ENCODE peak calls at places on chromosomes 13 and 19, in nine cellular contexts. Y, U, A, T, Z, O, K, B and C are unnamed samples.

GRCh38 chr19:16168465-16169081 is 4.8 kb downstream of the CIB3 start:
- DNase-seq in Y (no peak), U (no peak), A (no peak), T (no peak), Z (no peak), O (no peak), K (no peak), B (peak), C (no peak)

GRCh38 chr13:105363747-105364177 is 1171.7 kb downstream of the EFNB2 start:
- DNase-seq in Y (peak), U (no peak), A (no peak), T (no peak), Z (no peak), O (no peak), K (no peak), B (no peak), C (no peak)

GRCh38 chr19:31350693-31351211 is 1.5 kb upstream of the TSHZ3 start:
- DNase-seq in Y (peak), U (peak), A (no peak), T (peak), Z (peak), O (peak), K (no peak), B (peak), C (no peak)

GRCh38 chr13:106573855-106574254 is 5.9 kb upstream of the ARGLU1 start:
- DNase-seq in Y (no peak), U (peak), A (peak), T (peak), Z (no peak), O (no peak), K (no peak), B (no peak), C (no peak)

GRCh38 chr19:27580906-27581305 is 1632.0 kb downstream of the UQCRFS1 start:
- DNase-seq in Y (no peak), U (no peak), A (no peak), T (no peak), Z (no peak), O (no peak), K (no peak), B (no peak), C (no peak)

GRCh38 chr13:81929988-81930387 is 1589.1 kb upstream of the SPRY2 start:
- DNase-seq in Y (peak), U (no peak), A (no peak), T (no peak), Z (no peak), O (no peak), K (peak), B (no peak), C (no peak)

GRCh38 chr13:62702502-62702901 is 1286.9 kb upstream of the PCDH20 start:
- DNase-seq in Y (peak), U (no peak), A (no peak), T (no peak), Z (no peak), O (no peak), K (no peak), B (no peak), C (no peak)

GRCh38 chr19:49475995-49476880 is 2.2 kb downstream of the FLT3LG start:
- DNase-seq in Y (peak), U (no peak), A (peak), T (no peak), Z (peak), O (peak), K (no peak), B (peak), C (peak)

GRCh38 chr19:29415507-29415906 is 110.3 kb upstream of the VSTM2B start:
- DNase-seq in Y (no peak), U (no peak), A (no peak), T (no peak), Z (peak), O (no peak), K (no peak), B (no peak), C (no peak)

GRCh38 chr13:35865341-35866240 is 265.6 kb downstream of the DCLK1 start:
- DNase-seq in Y (no peak), U (no peak), A (no peak), T (no peak), Z (no peak), O (no peak), K (no peak), B (no peak), C (no peak)

GRCh38 chr13:98785968-98786367 is 33.5 kb upstream of the SLC15A1 start:
- DNase-seq in Y (no peak), U (no peak), A (no peak), T (no peak), Z (no peak), O (no peak), K (no peak), B (no peak), C (no peak)

GRCh38 chr13:87820221-87820620 is 149.1 kb downstream of the SLITRK5 start:
- DNase-seq in Y (no peak), U (no peak), A (no peak), T (no peak), Z (no peak), O (no peak), K (no peak), B (no peak), C (no peak)

GRCh38 chr13:92804926-92805325 is 421.7 kb upstream of the GPC6 start:
- DNase-seq in Y (no peak), U (no peak), A (no peak), T (no peak), Z (no peak), O (no peak), K (no peak), B (no peak), C (no peak)

GRCh38 chr19:17847538-17848366 is at the start of gene JAK3:
- DNase-seq in Y (peak), U (peak), A (no peak), T (peak), Z (peak), O (peak), K (peak), B (peak), C (no peak)

GRCh38 chr19:48006762-48007161 is 12.3 kb downstream of the ELSPBP1 start:
- DNase-seq in Y (no peak), U (no peak), A (no peak), T (no peak), Z (peak), O (no peak), K (peak), B (peak), C (no peak)

GRCh38 chr19:33280351-33280921 is 21.9 kb downstream of the CEBPA start:
- DNase-seq in Y (no peak), U (no peak), A (no peak), T (no peak), Z (no peak), O (peak), K (no peak), B (no peak), C (no peak)

GRCh38 chr19:14676762-14677161 is 2.1 kb upstream of the ADGRE3 start:
- DNase-seq in Y (no peak), U (no peak), A (no peak), T (no peak), Z (no peak), O (no peak), K (no peak), B (no peak), C (no peak)

GRCh38 chr19:19259741-19260140 is 13.4 kb downstream of the TM6SF2 start:
- DNase-seq in Y (peak), U (no peak), A (no peak), T (no peak), Z (peak), O (no peak), K (peak), B (peak), C (no peak)

GRCh38 chr13:51330741-51331140 is 8.8 kb upstream of the SERPINE3 start:
- DNase-seq in Y (no peak), U (no peak), A (no peak), T (no peak), Z (no peak), O (no peak), K (no peak), B (no peak), C (no peak)

GRCh38 chr19:34128558-34129250 is 43.6 kb upstream of the LSM14A start:
- DNase-seq in Y (no peak), U (no peak), A (no peak), T (no peak), Z (no peak), O (no peak), K (no peak), B (no peak), C (no peak)

GRCh38 chr13:111638233-111638632 is 317.8 kb downstream of the TEX29 start:
- DNase-seq in Y (no peak), U (no peak), A (no peak), T (no peak), Z (no peak), O (no peak), K (no peak), B (no peak), C (no peak)

GRCh38 chr19:5973867-5974635 is 3.9 kb downstream of the RANBP3 start:
- DNase-seq in Y (no peak), U (no peak), A (peak), T (no peak), Z (no peak), O (no peak), K (no peak), B (no peak), C (peak)

GRCh38 chr13:49454388-49455015 is 10.4 kb downstream of the SETDB2 start:
- DNase-seq in Y (no peak), U (no peak), A (no peak), T (no peak), Z (no peak), O (no peak), K (no peak), B (no peak), C (no peak)
- TF ChIP-seq EP300 in Y (no peak), U (no peak), A (no peak), T (no peak), Z (no peak), O (no peak), K (no peak), B (no peak), C (no peak)

DNA sequence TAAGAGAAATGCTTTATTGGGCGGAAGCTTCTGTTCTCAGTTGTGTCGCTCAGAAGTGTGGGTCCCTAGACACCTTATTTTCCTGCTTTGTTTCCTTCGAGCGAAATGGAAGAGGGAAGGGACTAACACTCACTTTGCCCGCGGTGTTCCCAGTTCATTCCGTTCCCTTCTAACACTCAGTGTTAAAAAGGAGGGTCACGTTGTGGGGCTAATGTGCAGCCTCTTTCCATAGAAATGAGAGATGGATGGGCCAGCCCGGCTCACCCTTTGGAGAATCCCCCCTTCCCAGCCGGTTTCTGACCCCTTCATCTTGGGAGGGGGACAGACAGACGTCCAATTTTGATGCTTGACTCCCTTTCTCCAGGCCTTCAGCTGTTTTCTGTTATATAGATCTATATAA is 2.3 kb downstream of the ATP11A start:
- DNase-seq in Y (no peak), U (no peak), A (no peak), T (peak), Z (no peak), O (no peak), K (no peak), B (no peak), C (no peak)
- H3K4me3 ChIP-seq in Y (no peak), U (no peak), A (peak), T (no peak), Z (peak), O (peak), K (peak), B (peak), C (peak)

DNA sequence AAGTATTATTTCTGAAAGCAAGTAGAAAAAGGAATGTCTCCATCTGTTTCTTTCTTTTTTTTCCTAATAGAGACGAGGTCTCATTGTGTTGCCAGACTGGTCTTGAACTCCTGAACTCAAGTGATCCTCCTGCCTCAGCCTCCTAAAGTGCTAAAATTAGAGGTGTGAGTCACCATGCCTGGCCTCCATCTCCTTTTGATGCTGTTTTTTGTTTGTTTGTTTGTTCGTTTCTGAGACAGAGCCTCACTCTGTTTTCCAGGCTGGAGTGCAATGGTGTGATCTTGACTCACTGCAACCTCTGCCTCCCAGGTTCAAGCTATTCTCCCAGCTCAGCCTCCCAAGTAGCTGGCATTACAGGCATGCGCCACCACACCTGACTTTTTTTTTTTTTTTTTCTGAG is 14.5 kb upstream of the ABCC4 start:
- DNase-seq in Y (no peak), U (no peak), A (no peak), T (no peak), Z (no peak), O (no peak), K (no peak), B (no peak), C (no peak)
- TF ChIP-seq POLR2AphosphoS5 in Y (no peak), U (no peak), A (no peak), T (no peak), Z (no peak), O (no peak), K (no peak), B (no peak), C (no peak)

GRCh38 chr13:20526664-20527063 is 1.0 kb upstream of the CRYL1 start:
- DNase-seq in Y (no peak), U (no peak), A (no peak), T (no peak), Z (no peak), O (no peak), K (peak), B (no peak), C (no peak)

GRCh38 chr13:20525601-20526544 is at the start of gene CRYL1:
- DNase-seq in Y (peak), U (peak), A (peak), T (peak), Z (peak), O (peak), K (peak), B (peak), C (peak)

GRCh38 chr13:20521388-20521787 is 4.3 kb downstream of the CRYL1 start:
- DNase-seq in Y (no peak), U (no peak), A (no peak), T (no peak), Z (no peak), O (no peak), K (no peak), B (no peak), C (no peak)

GRCh38 chr13:20528451-20528850 is 2.8 kb upstream of the CRYL1 start:
- DNase-seq in Y (no peak), U (no peak), A (no peak), T (no peak), Z (no peak), O (no peak), K (no peak), B (no peak), C (no peak)

DNA sequence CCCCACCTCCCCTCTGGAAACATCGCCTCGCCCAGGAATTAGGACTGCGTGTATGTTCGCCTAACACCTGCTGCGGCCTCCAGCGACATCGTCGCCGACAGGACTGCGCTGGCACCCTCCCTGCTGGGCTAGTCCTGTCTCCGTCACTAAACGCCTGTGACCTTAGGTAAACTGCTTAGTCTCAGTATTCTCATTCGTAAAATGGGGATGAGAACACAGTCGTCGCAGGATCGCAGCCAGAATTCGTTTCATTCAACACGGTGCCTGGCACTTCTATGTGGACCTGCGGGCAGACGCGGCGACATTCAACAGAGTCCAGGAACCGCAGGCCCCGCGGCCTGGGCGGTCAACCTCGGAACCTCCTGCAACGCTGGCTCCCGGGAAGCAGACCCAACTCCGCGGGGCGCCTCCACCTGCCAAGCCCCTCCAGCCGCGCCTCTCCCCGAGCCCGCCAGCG is 485 bp downstream of the CRYL1 start:
- DNase-seq in Y (no peak), U (peak), A (peak), T (peak), Z (peak), O (no peak), K (peak), B (peak), C (peak)
- TF ChIP-seq EP300 in Y (no peak), U (no peak), A (no peak), T (no peak), Z (no peak), O (no peak), K (no peak), B (no peak), C (no peak)

DNA sequence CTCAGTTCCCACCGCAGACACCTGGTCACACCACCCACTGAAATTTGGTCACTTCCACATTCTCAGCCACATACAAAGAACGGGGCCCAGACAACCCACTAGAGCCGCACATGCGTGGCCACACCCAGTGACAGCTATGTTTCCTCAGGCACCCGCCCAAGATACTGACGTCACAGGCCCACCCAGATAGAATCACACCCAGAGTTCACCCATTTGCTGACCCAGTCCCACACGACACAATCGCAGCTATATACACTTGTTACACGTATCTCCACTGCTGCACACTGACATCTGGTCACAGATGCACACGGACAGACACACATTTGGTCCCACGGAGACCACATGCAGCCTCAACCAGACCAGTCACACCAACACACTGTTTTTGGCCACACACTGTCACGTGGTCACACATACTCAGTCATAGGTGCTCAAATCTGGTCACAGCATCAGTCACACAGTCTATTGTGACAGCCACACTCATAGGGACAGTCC is 2.9 kb downstream of the NUMBL start:
- DNase-seq in Y (no peak), U (peak), A (peak), T (peak), Z (no peak), O (no peak), K (no peak), B (peak), C (peak)
- H3K4me3 ChIP-seq in Y (no peak), U (no peak), A (no peak), T (no peak), Z (no peak), O (no peak), K (no peak), B (no peak), C (peak)

GRCh38 chr13:90746230-90746629 is 601.3 kb upstream of the MIR17HG start:
- DNase-seq in Y (no peak), U (no peak), A (no peak), T (no peak), Z (no peak), O (no peak), K (no peak), B (no peak), C (no peak)

GRCh38 chr13:90750021-90750420 is 597.5 kb upstream of the MIR17HG start:
- DNase-seq in Y (no peak), U (no peak), A (no peak), T (no peak), Z (no peak), O (no peak), K (no peak), B (no peak), C (no peak)

GRCh38 chr13:90750957-90751356 is 596.5 kb upstream of the MIR17HG start:
- DNase-seq in Y (peak), U (no peak), A (no peak), T (no peak), Z (no peak), O (no peak), K (no peak), B (no peak), C (no peak)

GRCh38 chr13:90757127-90757680 is 590.3 kb upstream of the MIR17HG start:
- DNase-seq in Y (no peak), U (no peak), A (no peak), T (no peak), Z (no peak), O (no peak), K (no peak), B (no peak), C (no peak)

DNA sequence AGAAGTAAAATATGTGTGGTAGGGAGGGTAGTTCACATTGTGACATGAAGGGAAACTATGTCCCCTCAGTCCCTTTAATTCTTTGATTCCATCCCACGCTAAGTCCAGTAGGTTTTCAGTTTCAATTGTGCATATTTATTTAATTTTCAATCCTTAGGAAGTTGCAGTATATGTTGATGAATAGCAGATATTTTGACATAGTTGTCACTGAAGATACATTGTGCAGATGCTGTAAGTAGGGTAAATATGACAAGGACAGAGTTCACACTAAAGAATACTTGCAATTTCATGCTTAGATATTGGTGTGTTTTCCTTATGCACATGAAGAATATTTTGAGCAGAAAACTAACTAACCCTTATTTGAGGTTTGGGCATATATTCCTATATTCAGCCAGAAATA is 595.4 kb upstream of the MIR17HG start:
- DNase-seq in Y (no peak), U (no peak), A (no peak), T (no peak), Z (no peak), O (no peak), K (no peak), B (no peak), C (no peak)
- TF ChIP-seq POLR2AphosphoS5 in Y (no peak), U (no peak), A (no peak), T (no peak), Z (no peak), O (no peak), K (no peak), B (no peak), C (no peak)

GRCh38 chr19:40347476-40348124 is 597 bp downstream of the C19orf47 start:
- DNase-seq in Y (no peak), U (no peak), A (no peak), T (no peak), Z (no peak), O (no peak), K (no peak), B (no peak), C (no peak)
- TF ChIP-seq EP300 in Y (no peak), U (no peak), A (no peak), T (no peak), Z (no peak), O (no peak), K (no peak), B (no peak), C (no peak)